ENCODE peak calls at places on chromosomes 16 and 17, in seven cellular contexts. O is stromal cell of bone marrow; L is T-helper 1 cell; B is activated effector memory CD4-positive, alpha-beta T cell treated with anti-CD3 and anti-CD28 coated beads, Interleukin-2, amount 50 U/mL, for 16 hours; H is activated T-helper 1 cell treated with anti-CD3 and anti-CD28 coated beads, Interleukin-12 subunit alpha, Interleukin-12 subunit beta, Interleukin-2, Interleukin-4 antibody, amounts not matched to agents 30 ng/mL and 10 ng/mL and 1 ng/mL, durations not matched to agents 14 hours and 24 hours and 36 hours; Z is fibroblast of lung; S is left ventricle myocardium inferior. N is an unnamed sample.

GRCh38 chr17:66468241-66469087 is 166.1 kb downstream of the PRKCA start:
- DNase-seq in Z (peak; percentile 40), L (no peak), H (no peak), S (no peak), B (no peak), O (no peak), N (peak; percentile 64)

GRCh38 chr17:48961516-48962233 is 6.7 kb downstream of the GIP start:
- DNase-seq in B (no peak), L (no peak), S (no peak), Z (peak; percentile 76), H (no peak), O (peak; percentile 62), N (no peak)

GRCh38 chr16:20320592-20320991 is 6.7 kb downstream of the GP2 start:
- DNase-seq in L (no peak), Z (no peak), O (no peak), S (no peak), B (no peak), H (no peak), N (no peak)

GRCh38 chr17:830381-830780 is 48.2 kb downstream of the MRM3 start:
- DNase-seq in O (no peak), S (no peak), Z (no peak), H (no peak), B (no peak), L (no peak), N (no peak)

GRCh38 chr16:70481929-70482536 is 27.6 kb downstream of the FCSK start:
- DNase-seq in B (no peak), S (no peak), O (peak; percentile 16), Z (peak; percentile 63), L (no peak), H (no peak), N (no peak)

GRCh38 chr17:42423766-42424165 is 710 bp upstream of the CAVIN1 start:
- DNase-seq in Z (no peak), B (no peak), O (no peak), H (no peak), S (no peak), L (no peak), N (no peak)

GRCh38 chr17:29070308-29070707 is 27.4 kb downstream of the PIPOX start:
- DNase-seq in Z (no peak), S (no peak), O (no peak), B (no peak), H (no peak), L (no peak), N (no peak)

GRCh38 chr16:16111639-16112038 is 111.7 kb downstream of the ABCC6 start:
- DNase-seq in L (no peak), O (no peak), Z (no peak), H (no peak), B (no peak), S (no peak), N (no peak)

GRCh38 chr17:58300336-58300735 is 19.6 kb upstream of the MPO start:
- DNase-seq in Z (no peak), O (no peak), H (no peak), B (no peak), L (no peak), S (no peak), N (no peak)

GRCh38 chr17:63450551-63450950 is 4.4 kb upstream of the CYB561 start:
- DNase-seq in L (no peak), S (no peak), B (no peak), O (no peak), Z (peak; percentile 27), H (no peak), N (no peak)

GRCh38 chr17:7677388-7678067 is 9.8 kb downstream of the TP53 start:
- DNase-seq in B (no peak), H (no peak), O (no peak), S (no peak), Z (no peak), L (no peak), N (no peak)

GRCh38 chr16:22007509-22008214 is at the start of gene MOSMO:
- DNase-seq in H (peak; percentile 62), Z (peak; percentile 67), O (peak; percentile 41), S (peak; percentile 80), B (peak; percentile 90), L (peak; percentile 52), N (peak; percentile 82)

GRCh38 chr16:17461951-17462729 is 8.6 kb downstream of the XYLT1 start:
- DNase-seq in O (no peak), S (no peak), Z (no peak), H (no peak), B (peak; percentile 62), L (no peak), N (no peak)

GRCh38 chr17:57110152-57110542 is 25.1 kb downstream of the AKAP1 start:
- DNase-seq in Z (no peak), B (no peak), H (no peak), S (peak; percentile 61), O (no peak), L (no peak), N (peak; percentile 71)

GRCh38 chr17:42691021-42691545 is 8.8 kb downstream of the CNTNAP1 start:
- DNase-seq in H (no peak), L (no peak), O (no peak), Z (no peak), S (no peak), B (no peak), N (no peak)

GRCh38 chr17:34443832-34444469 is 80.9 kb upstream of the CCL1 start:
- DNase-seq in L (no peak), B (no peak), Z (no peak), S (peak; percentile 23), O (no peak), H (no peak), N (peak; percentile 55)

GRCh38 chr17:65294184-65294719 is 157.1 kb downstream of the RGS9 start:
- DNase-seq in L (peak; percentile 26), S (peak; percentile 38), H (peak; percentile 27), O (peak; percentile 41), Z (peak; percentile 66), B (peak; percentile 83), N (peak; percentile 72)

GRCh38 chr17:50028207-50029120 is 27.4 kb upstream of the ITGA3 start:
- DNase-seq in S (no peak), O (peak; percentile 47), L (no peak), Z (peak; percentile 74), H (no peak), B (no peak), N (no peak)

GRCh38 chr16:53055603-53056527 is 1.1 kb downstream of the CHD9 start:
- DNase-seq in L (no peak), B (no peak), Z (peak; percentile 77), H (no peak), S (no peak), O (no peak), N (peak; percentile 36)

GRCh38 chr16:70692481-70693203 is 6.8 kb upstream of the MTSS2 start:
- DNase-seq in L (no peak), Z (no peak), B (no peak), O (no peak), H (no peak), S (no peak), N (no peak)

GRCh38 chr17:3603119-3603869 is 5.9 kb downstream of the TRPV1 start:
- DNase-seq in H (no peak), L (no peak), Z (peak; percentile 74), B (no peak), S (no peak), O (no peak), N (no peak)

N was measured in testis.